ENCODE peak calls at places on chromosomes 13 and 19, in seven cellular contexts. M is hepatocyte; D is lower lobe of right lung; X is iPS DF 6.9; H is Panc1; F is pancreas; K is effector memory CD4-positive, alpha-beta T cell. B is an unnamed sample.
A peak's percentile ranks its signal among the peaks of the same experiment; 100 is the strongest.

GRCh38 chr19:913080-913748 is at the start of gene R3HDM4:
- DNase-seq in F (peak; percentile 89), X (no peak), H (no peak), D (peak; percentile 87), K (peak; percentile 77), M (peak; percentile 91), B (peak; percentile 80)

GRCh38 chr19:48321372-48321621 is 4.1 kb upstream of the EMP3 start:
- DNase-seq in K (peak; percentile 92), D (peak; percentile 99), X (no peak), H (no peak), F (peak; percentile 99), M (peak; percentile 98), B (peak; percentile 95)

GRCh38 chr13:43544011-43544410 is 242.8 kb downstream of the ENOX1 start:
- DNase-seq in K (no peak), X (no peak), D (no peak), F (no peak), H (no peak), M (no peak), B (no peak)

GRCh38 chr13:102788683-102789082 is 10.1 kb downstream of the POGLUT2 start:
- DNase-seq in M (no peak), H (no peak), K (no peak), D (no peak), X (no peak), F (no peak), B (no peak)

GRCh38 chr13:66048888-66049287 is 1181.2 kb downstream of the PCDH9 start:
- DNase-seq in M (no peak), F (no peak), X (no peak), K (no peak), D (no peak), H (no peak), B (no peak)

GRCh38 chr13:38173403-38173802 is 176.2 kb upstream of the UFM1 start:
- DNase-seq in H (no peak), D (no peak), F (no peak), X (no peak), M (no peak), K (no peak), B (no peak)

GRCh38 chr19:38288127-38288855 is 15.8 kb upstream of the C19orf33 start:
- DNase-seq in H (no peak), F (no peak), X (no peak), D (no peak), M (no peak), K (no peak), B (no peak)

GRCh38 chr19:51552996-51553725 is 17.9 kb upstream of the ZNF175 start:
- DNase-seq in D (peak; percentile 71), X (peak; percentile 95), M (peak; percentile 72), F (peak; percentile 81), H (no peak), K (no peak), B (no peak)

GRCh38 chr19:43664008-43664407 is 6.0 kb downstream of the PLAUR start:
- DNase-seq in X (no peak), M (no peak), F (no peak), H (no peak), K (peak; percentile 59), D (no peak), B (no peak)

GRCh38 chr13:79810671-79811070 is 329.7 kb downstream of the NDFIP2 start:
- DNase-seq in H (no peak), F (no peak), M (no peak), K (no peak), D (no peak), X (no peak), B (no peak)

GRCh38 chr13:112807653-112808376 is 118.0 kb downstream of the ATP11A start:
- DNase-seq in M (no peak), X (no peak), H (no peak), K (no peak), D (peak; percentile 41), F (no peak), B (no peak)
- H3K36me3 ChIP-seq in M (no peaks in the 10 kb centered on the region), X (peaks cover 3% of the 10 kb centered on the region), H (no peaks in the 10 kb centered on the region), K (peaks cover 12% of the 10 kb centered on the region), D (peaks cover 55% of the 10 kb centered on the region), F (no peaks in the 10 kb centered on the region), B (peaks cover 17% of the 10 kb centered on the region)

GRCh38 chr13:50162567-50162966 is 147.3 kb downstream of the KCNRG start:
- DNase-seq in H (no peak), K (no peak), X (no peak), D (no peak), M (no peak), F (no peak), B (no peak)
- H3K4me3 ChIP-seq in H (no peak overlapping the region), K (no peak overlapping the region), X (no peak overlapping the region), D (no peak overlapping the region), M (no peak overlapping the region), F (no peak overlapping the region), B (no peak overlapping the region)

GRCh38 chr19:47133021-47133471 is 2.4 kb downstream of the SAE1 start:
- DNase-seq in K (no peak), H (no peak), D (no peak), F (no peak), X (no peak), M (no peak), B (no peak)
- H3K27me3 ChIP-seq in K (no peaks in the 10 kb centered on the region), H (no peaks in the 10 kb centered on the region), D (no peaks in the 10 kb centered on the region), F (no peaks in the 10 kb centered on the region), X (no peaks in the 10 kb centered on the region), M (no peaks in the 10 kb centered on the region), B (no peaks in the 10 kb centered on the region)

GRCh38 chr19:36067681-36068080 is 13.0 kb downstream of the WDR62 start:
- DNase-seq in H (no peak), D (no peak), F (no peak), K (no peak), X (no peak), M (no peak), B (no peak)
- H3K36me3 ChIP-seq in H (peaks cover 29% of the 10 kb centered on the region), D (no peaks in the 10 kb centered on the region), F (no peaks in the 10 kb centered on the region), K (no peaks in the 10 kb centered on the region), X (peaks cover 38% of the 10 kb centered on the region), M (no peaks in the 10 kb centered on the region), B (peaks cover 29% of the 10 kb centered on the region)

GRCh38 chr13:51557875-51558604 is 26.2 kb upstream of the WDFY2 start:
- DNase-seq in F (no peak), K (no peak), M (no peak), D (no peak), H (no peak), X (no peak), B (no peak)

GRCh38 chr13:51559916-51560315 is 24.3 kb upstream of the WDFY2 start:
- DNase-seq in M (no peak), F (no peak), D (no peak), X (no peak), H (no peak), K (no peak), B (no peak)

GRCh38 chr13:51562011-51562671 is 22.1 kb upstream of the WDFY2 start:
- DNase-seq in D (no peak), X (no peak), F (no peak), H (no peak), M (no peak), K (no peak), B (peak; percentile 41)

GRCh38 chr13:51557423-51557822 is 26.8 kb upstream of the WDFY2 start:
- DNase-seq in K (no peak), X (no peak), H (no peak), M (no peak), F (no peak), D (no peak), B (no peak)

DNA sequence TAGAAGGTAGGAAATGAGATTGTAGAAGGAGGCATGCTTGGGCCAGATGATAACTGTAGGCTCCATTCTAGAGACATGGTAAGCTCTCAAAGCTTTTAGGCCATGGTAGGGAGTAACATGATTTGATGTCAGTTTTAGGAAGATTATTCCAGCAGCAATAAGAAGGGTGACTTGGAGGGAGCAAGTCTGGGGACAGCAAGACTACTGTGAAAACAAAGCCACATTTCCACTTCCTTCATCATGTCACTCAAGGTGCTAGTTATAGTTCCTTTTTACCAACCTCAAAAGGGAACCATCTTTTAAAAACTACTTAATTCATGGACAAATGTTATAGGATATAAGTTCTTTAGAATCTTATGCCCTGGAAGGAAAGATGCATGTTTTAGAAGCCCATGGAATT is 23.9 kb upstream of the WDFY2 start:
- DNase-seq in F (no peak), K (no peak), X (no peak), M (no peak), H (no peak), D (no peak), B (no peak)
- H3K4me3 ChIP-seq in F (no peak overlapping the region), K (no peak overlapping the region), X (no peak overlapping the region), M (no peak overlapping the region), H (no peak overlapping the region), D (no peak overlapping the region), B (no peak overlapping the region)

GRCh38 chr19:31356587-31357314 is 7.5 kb upstream of the TSHZ3 start:
- DNase-seq in H (no peak), X (no peak), M (no peak), D (peak; percentile 64), K (no peak), F (no peak), B (no peak)

GRCh38 chr19:31357315-31357673 is 8.1 kb upstream of the TSHZ3 start:
- DNase-seq in F (no peak), K (no peak), X (no peak), H (no peak), D (no peak), M (no peak), B (no peak)

GRCh38 chr19:31354316-31354715 is 5.1 kb upstream of the TSHZ3 start:
- DNase-seq in X (no peak), F (no peak), K (no peak), H (no peak), M (no peak), D (no peak), B (no peak)

GRCh38 chr19:31354919-31355318 is 5.7 kb upstream of the TSHZ3 start:
- DNase-seq in X (no peak), F (no peak), K (no peak), M (no peak), H (no peak), D (no peak), B (no peak)

GRCh38 chr19:31355330-31356289 is 6.4 kb upstream of the TSHZ3 start:
- DNase-seq in D (no peak), F (no peak), M (no peak), K (no peak), H (no peak), X (peak; percentile 79), B (no peak)
- H3K27me3 ChIP-seq in D (peaks cover 80% of the 10 kb centered on the region), F (no peaks in the 10 kb centered on the region), M (peaks cover 93% of the 10 kb centered on the region), K (peaks cover 56% of the 10 kb centered on the region), H (peaks cover 2% of the 10 kb centered on the region), X (peaks cover 44% of the 10 kb centered on the region), B (no peaks in the 10 kb centered on the region)

GRCh38 chr19:10812902-10813404 is 23.1 kb downstream of the TMED1 start:
- DNase-seq in F (no peak), K (no peak), H (no peak), X (no peak), D (no peak), M (peak; percentile 72), B (no peak)
- H3K36me3 ChIP-seq in F (peaks cover 14% of the 10 kb centered on the region), K (peaks cover 66% of the 10 kb centered on the region), H (no peaks in the 10 kb centered on the region), X (peaks cover 12% of the 10 kb centered on the region), D (peaks cover 97% of the 10 kb centered on the region), M (no peaks in the 10 kb centered on the region), B (peaks cover 35% of the 10 kb centered on the region)

B was measured in GM06990.